ENCODE peak calls at places on chromosomes 3 and 15, in nine cellular contexts. Y, M, S, B, V, L, P, H and F are unnamed samples.

GRCh38 chr15:36827824-36828223 is 248.4 kb downstream of the CDIN1 start:
- DNase-seq in Y (no peak), M (no peak), S (no peak), B (no peak), V (no peak), L (no peak), P (no peak), H (no peak), F (no peak)

GRCh38 chr3:41148446-41148845 is 50.9 kb upstream of the CTNNB1 start:
- DNase-seq in Y (no peak), M (no peak), S (no peak), B (no peak), V (no peak), L (no peak), P (no peak), H (no peak), F (no peak)

GRCh38 chr3:20462226-20462625 is 276.2 kb upstream of the SGO1 start:
- DNase-seq in Y (no peak), M (no peak), S (no peak), B (no peak), V (no peak), L (no peak), P (no peak), H (no peak), F (no peak)

GRCh38 chr3:31610700-31611275 is 78.1 kb downstream of the STT3B start:
- DNase-seq in Y (no peak), M (peak; percentile 29), S (no peak), B (peak; percentile 23), V (no peak), L (peak; percentile 18), P (no peak), H (no peak), F (no peak)

GRCh38 chr3:134708671-134709070 is 57.8 kb upstream of the KY start:
- DNase-seq in Y (no peak), M (no peak), S (no peak), B (no peak), V (no peak), L (no peak), P (no peak), H (no peak), F (peak; percentile 13)

GRCh38 chr3:148827585-148827984 is at the start of gene CPB1:
- DNase-seq in Y (no peak), M (no peak), S (no peak), B (no peak), V (no peak), L (no peak), P (peak; percentile 68), H (no peak), F (no peak)

GRCh38 chr3:139630532-139630931 is 47.2 kb downstream of the NMNAT3 start:
- DNase-seq in Y (no peak), M (no peak), S (no peak), B (no peak), V (no peak), L (no peak), P (no peak), H (no peak), F (no peak)

GRCh38 chr3:186842426-186843038 is at the start of gene ADIPOQ:
- DNase-seq in Y (no peak), M (no peak), S (no peak), B (no peak), V (no peak), L (no peak), P (no peak), H (no peak), F (peak; percentile 59)

GRCh38 chr3:81723732-81724313 is 37.6 kb downstream of the GBE1 start:
- DNase-seq in Y (no peak), M (no peak), S (no peak), B (no peak), V (no peak), L (no peak), P (no peak), H (no peak), F (no peak)

GRCh38 chr3:187352581-187353575 is 15.3 kb upstream of the RTP4 start:
- DNase-seq in Y (no peak), M (peak; percentile 47), S (no peak), B (no peak), V (peak; percentile 57), L (no peak), P (no peak), H (no peak), F (no peak)

GRCh38 chr15:43404130-43404529 is 33.2 kb downstream of the TUBGCP4 start:
- DNase-seq in Y (no peak), M (no peak), S (no peak), B (no peak), V (no peak), L (no peak), P (no peak), H (no peak), F (no peak)

GRCh38 chr15:68599560-68600071 is 20.8 kb downstream of the CORO2B start:
- DNase-seq in Y (no peak), M (no peak), S (peak; percentile 73), B (peak; percentile 55), V (peak; percentile 26), L (no peak), P (no peak), H (peak; percentile 57), F (no peak)

GRCh38 chr3:15796771-15797599 is 794 bp downstream of the ANKRD28 start:
- DNase-seq in Y (no peak), M (no peak), S (no peak), B (no peak), V (no peak), L (peak; percentile 25), P (no peak), H (no peak), F (no peak)

GRCh38 chr3:138426211-138426610 is 8.2 kb upstream of the ESYT3 start:
- DNase-seq in Y (no peak), M (no peak), S (no peak), B (no peak), V (no peak), L (no peak), P (no peak), H (no peak), F (no peak)

GRCh38 chr3:52231502-52232278 is 6.2 kb upstream of the TLR9 start:
- DNase-seq in Y (peak; percentile 78), M (peak; percentile 84), S (peak; percentile 72), B (peak; percentile 80), V (peak; percentile 89), L (peak; percentile 71), P (peak; percentile 84), H (peak; percentile 96), F (no peak)

GRCh38 chr3:122258757-122259371 is 66.2 kb upstream of the CSTA start:
- DNase-seq in Y (peak; percentile 58), M (peak; percentile 59), S (no peak), B (peak; percentile 82), V (peak; percentile 60), L (peak; percentile 8), P (peak; percentile 78), H (peak; percentile 87), F (peak; percentile 74)

GRCh38 chr3:5122741-5123706 is 932 bp downstream of the ARL8B start:
- DNase-seq in Y (peak; percentile 71), M (peak; percentile 35), S (peak; percentile 41), B (peak; percentile 36), V (peak; percentile 51), L (no peak), P (peak; percentile 37), H (no peak), F (peak; percentile 65)

GRCh38 chr3:22536582-22536981 is 666.5 kb upstream of the UBE2E2 start:
- DNase-seq in Y (no peak), M (no peak), S (no peak), B (no peak), V (no peak), L (no peak), P (no peak), H (no peak), F (no peak)

GRCh38 chr3:158794936-158795518 is 6.8 kb upstream of the MFSD1 start:
- DNase-seq in Y (no peak), M (no peak), S (no peak), B (peak; percentile 61), V (no peak), L (peak; percentile 48), P (no peak), H (no peak), F (no peak)

GRCh38 chr15:36738817-36739216 is 159.4 kb downstream of the CDIN1 start:
- DNase-seq in Y (no peak), M (no peak), S (no peak), B (no peak), V (no peak), L (no peak), P (no peak), H (no peak), F (no peak)

DNA sequence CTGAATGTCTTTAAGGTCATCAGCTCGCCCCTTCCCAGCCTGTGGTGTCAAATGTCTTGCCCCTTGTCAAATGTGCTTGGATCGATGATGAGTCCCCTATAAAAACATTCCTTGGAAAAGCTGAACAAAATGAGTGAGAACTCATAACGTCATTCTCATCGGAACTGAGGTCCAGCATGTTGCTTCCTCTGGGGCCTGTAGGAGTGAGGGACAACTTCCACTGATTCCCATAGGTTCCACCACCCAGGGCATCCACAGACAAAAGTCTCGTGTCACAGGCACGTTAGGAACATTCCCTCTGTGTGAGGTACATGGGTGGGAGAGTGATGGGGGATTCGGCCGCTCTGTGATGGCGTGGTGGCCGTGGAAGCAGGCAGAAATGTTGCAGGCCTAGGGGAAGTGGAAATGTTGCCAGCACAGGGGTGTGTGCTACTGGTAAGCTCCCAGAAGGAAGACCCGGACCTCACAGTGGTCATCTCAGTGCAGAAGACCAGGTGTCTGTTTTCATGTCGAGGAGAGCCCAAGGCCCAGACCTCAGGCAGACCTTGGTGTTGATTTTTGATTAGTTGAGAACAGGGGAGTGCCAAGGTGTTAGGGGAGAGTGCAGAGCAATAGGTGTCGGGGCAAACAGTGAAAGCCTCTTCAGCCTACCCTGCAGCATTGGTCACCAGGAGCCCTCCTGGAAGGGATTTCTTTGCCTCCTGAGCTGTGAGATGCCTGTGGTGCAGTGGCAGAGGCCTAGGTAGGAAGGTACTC is 96.8 kb downstream of the SNRPN start:
- DNase-seq in Y (peak; percentile 21), M (no peak), S (no peak), B (no peak), V (no peak), L (no peak), P (no peak), H (peak; percentile 47), F (peak; percentile 40)
- H3K9me3 ChIP-seq in Y (peaks cover 45% of the 10 kb centered on the region), M (peaks cover 7% of the 10 kb centered on the region), S (peaks cover 92% of the 10 kb centered on the region), B (peaks cover 5% of the 10 kb centered on the region), V (peaks cover 83% of the 10 kb centered on the region), L (no peaks in the 10 kb centered on the region), P (peaks cover 5% of the 10 kb centered on the region), H (peaks cover 100% of the 10 kb centered on the region), F (peaks cover 100% of the 10 kb centered on the region)

GRCh38 chr3:44722103-44722401 is 7.4 kb upstream of the ZNF501 start:
- DNase-seq in Y (no peak), M (no peak), S (no peak), B (no peak), V (no peak), L (no peak), P (no peak), H (no peak), F (no peak)
- H3K9me3 ChIP-seq in Y (peaks cover 75% of the 10 kb centered on the region), M (peaks cover 9% of the 10 kb centered on the region), S (peaks cover 63% of the 10 kb centered on the region), B (peaks cover 50% of the 10 kb centered on the region), V (peaks cover 72% of the 10 kb centered on the region), L (peaks cover 21% of the 10 kb centered on the region), P (no peaks in the 10 kb centered on the region), H (peaks cover 100% of the 10 kb centered on the region), F (peaks cover 65% of the 10 kb centered on the region)

GRCh38 chr15:70275461-70276138 is 177.9 kb upstream of the TLE3 start:
- DNase-seq in Y (no peak), M (no peak), S (no peak), B (no peak), V (peak; percentile 20), L (no peak), P (no peak), H (peak; percentile 39), F (no peak)
- H3K9me3 ChIP-seq in Y (no peaks in the 10 kb centered on the region), M (no peaks in the 10 kb centered on the region), S (no peaks in the 10 kb centered on the region), B (no peaks in the 10 kb centered on the region), V (no peaks in the 10 kb centered on the region), L (no peaks in the 10 kb centered on the region), P (no peaks in the 10 kb centered on the region), H (no peaks in the 10 kb centered on the region), F (no peaks in the 10 kb centered on the region)

GRCh38 chr3:25775936-25776335 is 7.3 kb downstream of the NGLY1 start:
- DNase-seq in Y (no peak), M (no peak), S (no peak), B (no peak), V (no peak), L (no peak), P (no peak), H (no peak), F (no peak)
- H3K9me3 ChIP-seq in Y (no peaks in the 10 kb centered on the region), M (no peaks in the 10 kb centered on the region), S (no peaks in the 10 kb centered on the region), B (peaks cover 28% of the 10 kb centered on the region), V (no peaks in the 10 kb centered on the region), L (peaks cover 18% of the 10 kb centered on the region), P (no peaks in the 10 kb centered on the region), H (peaks cover 7% of the 10 kb centered on the region), F (peaks cover 7% of the 10 kb centered on the region)